ENCODE peak calls at places on chromosomes 11 and 22, in five cellular contexts. E is H1, T is K562, S is GM12878, H is HepG2. C is an unnamed sample.

GRCh38 chr11:74683279-74683871 is 47.9 kb downstream of the CHRDL2 start:
- DNase-seq in E (no peak), T (no peak), S (no peak), H (no peak), C (peak; percentile 87)

GRCh38 chr11:114074546-114075342 is 15.2 kb downstream of the ZBTB16 start:
- DNase-seq in T (no peak), H (no peak), E (no peak), S (no peak), C (no peak)

GRCh38 chr11:64526356-64526755 is 64.7 kb upstream of the SLC22A12 start:
- DNase-seq in S (no peak), H (no peak), E (no peak), T (no peak), C (no peak)

GRCh38 chr22:19868773-19869471 is 14.2 kb upstream of the GNB1L start:
- DNase-seq in T (no peak), E (no peak), H (no peak), S (no peak), C (no peak)

GRCh38 chr11:66337103-66337899 is 1.1 kb upstream of the RIN1 start:
- DNase-seq in H (no peak), S (no peak), E (no peak), T (peak; percentile 8), C (peak; percentile 75)

GRCh38 chr11:108206171-108206570 is 16.3 kb downstream of the NPAT start:
- DNase-seq in H (no peak), E (no peak), T (no peak), S (no peak), C (no peak)

GRCh38 chr11:1088927-1089737 is 14.5 kb downstream of the MUC2 start:
- DNase-seq in S (no peak), E (no peak), H (no peak), T (no peak), C (no peak)

GRCh38 chr11:108340958-108341357 is 118.1 kb downstream of the ATM start:
- DNase-seq in E (peak; percentile 7), H (peak; percentile 62), S (no peak), T (peak; percentile 39), C (no peak)

GRCh38 chr22:41181349-41182241 is 23.5 kb upstream of the L3MBTL2 start:
- DNase-seq in E (no peak), S (no peak), H (no peak), T (no peak), C (no peak)

GRCh38 chr11:120235024-120235628 is 4.8 kb upstream of the POU2F3 start:
- DNase-seq in S (no peak), E (peak; percentile 84), H (peak; percentile 66), T (peak; percentile 81), C (peak; percentile 78)

GRCh38 chr11:47184711-47185304 is 1.4 kb downstream of the PACSIN3 start:
- DNase-seq in T (no peak), E (no peak), H (peak; percentile 90), S (no peak), C (peak; percentile 30)

GRCh38 chr11:115008774-115009173 is 330.4 kb downstream of the NXPE2 start:
- DNase-seq in S (no peak), E (no peak), T (no peak), H (no peak), C (no peak)

GRCh38 chr11:17171342-17171741 is 36.4 kb downstream of the PIK3C2A start:
- DNase-seq in S (no peak), H (no peak), T (no peak), E (no peak), C (no peak)

GRCh38 chr11:117828641-117829368 is 4.3 kb upstream of the FXYD2 start:
- DNase-seq in H (no peak), T (peak; percentile 44), E (no peak), S (no peak), C (no peak)

GRCh38 chr11:74377689-74378088 is 20.5 kb downstream of the PGM2L1 start:
- DNase-seq in S (no peak), T (no peak), E (no peak), H (no peak), C (no peak)

GRCh38 chr22:38266120-38266519 is 6.7 kb downstream of the TMEM184B start:
- DNase-seq in E (no peak), T (peak; percentile 65), S (no peak), H (no peak), C (no peak)

GRCh38 chr11:128735935-128736610 is 42.2 kb downstream of the FLI1 start:
- DNase-seq in E (no peak), T (no peak), S (no peak), H (no peak), C (no peak)

GRCh38 chr11:71144010-71144409 is 108.4 kb downstream of the SHANK2 start:
- DNase-seq in S (no peak), H (no peak), T (peak; percentile 74), E (no peak), C (no peak)

GRCh38 chr11:128148208-128148607 is 439.1 kb downstream of the ETS1 start:
- DNase-seq in E (no peak), H (no peak), S (no peak), T (no peak), C (no peak)

GRCh38 chr11:122634507-122634906 is 21.0 kb upstream of the UBASH3B start:
- DNase-seq in S (no peak), H (no peak), T (no peak), E (no peak), C (no peak)

GRCh38 chr22:48750826-48751440 is 1076.7 kb downstream of the BRD1 start:
- DNase-seq in E (no peak), H (no peak), T (no peak), S (no peak), C (no peak)

GRCh38 chr11:65059959-65060824 is 1.8 kb upstream of the NAALADL1 start:
- DNase-seq in H (no peak), S (no peak), T (no peak), E (no peak), C (no peak)

GRCh38 chr11:121112498-121113455 is 11.7 kb downstream of the TECTA start:
- DNase-seq in H (peak; percentile 52), T (peak; percentile 54), S (no peak), E (peak; percentile 57), C (peak; percentile 85)

GRCh38 chr11:2743427-2744110 is 43.8 kb upstream of the KCNQ1OT1 start:
- DNase-seq in T (no peak), H (no peak), E (no peak), S (no peak), C (no peak)

GRCh38 chr11:131866535-131867400 is 496.4 kb downstream of the NTM start:
- DNase-seq in S (no peak), T (no peak), H (no peak), E (no peak), C (no peak)

GRCh38 chr11:110070176-110070575 is 23.0 kb upstream of the ZC3H12C start:
- DNase-seq in T (peak; percentile 25), S (no peak), E (no peak), H (no peak), C (no peak)
- TF ChIP-seq GABPA in T (no peak), S (no peak), E (no peak), H (no peak), C (no peak)

GRCh38 chr22:31098633-31099110 is 8.7 kb downstream of the SELENOM start:
- DNase-seq in H (no peak), S (no peak), E (no peak), T (peak; percentile 89), C (peak; percentile 58)
- H3K9ac ChIP-seq in H (no peak overlapping the region), S (no peak overlapping the region), E (no peak overlapping the region), T (peak overlapping the region; percentile 65), C (no peak overlapping the region)

DNA sequence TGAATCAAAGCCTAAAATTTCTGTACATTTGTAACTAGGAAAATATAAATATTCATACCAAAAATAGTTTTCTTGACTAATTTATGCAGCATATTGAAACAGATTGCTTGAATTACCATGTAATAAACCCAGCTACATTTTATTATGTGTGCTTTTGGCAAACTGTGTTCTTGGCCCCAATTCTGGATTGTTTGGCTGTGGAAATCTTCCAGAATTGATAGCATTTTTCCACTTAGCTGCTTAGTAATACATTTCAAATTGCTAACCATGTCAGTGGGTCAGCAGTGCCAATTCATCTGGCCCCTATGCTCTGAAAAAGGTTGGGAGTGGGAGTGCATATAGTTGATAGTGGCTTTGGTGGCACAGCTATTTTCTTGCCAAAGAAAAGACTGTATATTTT is 32.3 kb downstream of the PDHX start:
- DNase-seq in H (no peak), E (no peak), T (no peak), S (no peak), C (no peak)
- TF ChIP-seq GABPA in H (no peak), E (no peak), T (no peak), S (no peak), C (no peak)

GRCh38 chr22:36756031-36756430 is 19.9 kb downstream of the IFT27 start:
- DNase-seq in H (no peak), T (no peak), S (no peak), E (no peak), C (no peak)
- H3K9ac ChIP-seq in H (no peak overlapping the region), T (no peak overlapping the region), S (no peak overlapping the region), E (no peak overlapping the region), C (no peak overlapping the region)

GRCh38 chr22:45599836-45600577 is 71.6 kb upstream of the ATXN10 start:
- DNase-seq in H (no peak), S (no peak), T (no peak), E (no peak), C (no peak)
- TF ChIP-seq GABPA in H (no peak), S (no peak), T (no peak), E (no peak), C (no peak)

GRCh38 chr11:125720781-125721180 is 25.3 kb upstream of the PATE1 start:
- DNase-seq in S (no peak), E (no peak), H (no peak), T (no peak), C (no peak)
- H3K9ac ChIP-seq in S (no peak overlapping the region), E (no peak overlapping the region), H (no peak overlapping the region), T (no peak overlapping the region), C (no peak overlapping the region)

C was measured in SK-N-SH.